ENCODE peak calls at places on chromosomes 16 and 17, in eight cellular contexts. W is GDM1; G is T-cell; I is T-helper 2 cell; K is HEK293T; Z is head of caudate nucleus; P is cardiac fibroblast; U is activated naive CD4-positive, alpha-beta T cell treated with anti-CD3 and anti-CD28 coated beads, Interleukin-2, amount 50 U/mL, for 72 hours. M is an unnamed sample.

GRCh38 chr16:23423496-23424049 is 29.4 kb downstream of the COG7 start:
- DNase-seq in U (no peak), G (no peak), W (no peak), Z (no peak), I (no peak), K (no peak), P (peak), M (no peak)

GRCh38 chr17:31825961-31826691 is 32.9 kb downstream of the COPRS start:
- DNase-seq in Z (no peak), K (no peak), W (no peak), U (no peak), I (no peak), G (no peak), P (peak), M (no peak)

GRCh38 chr16:66402591-66403230 is 24.4 kb upstream of the BEAN1 start:
- DNase-seq in P (no peak), W (no peak), G (no peak), K (no peak), Z (no peak), I (no peak), U (no peak), M (peak)

GRCh38 chr17:38915639-38915995 is 9.8 kb upstream of the LASP1NB start:
- DNase-seq in U (no peak), P (no peak), Z (no peak), I (no peak), W (no peak), G (no peak), K (no peak), M (no peak)

GRCh38 chr17:78675836-78676235 is 98.6 kb upstream of the DNAH17 start:
- DNase-seq in P (no peak), U (no peak), Z (no peak), K (no peak), G (no peak), I (no peak), W (no peak), M (no peak)

GRCh38 chr16:52498640-52499039 is 48.3 kb downstream of the TOX3 start:
- DNase-seq in U (no peak), I (no peak), K (no peak), Z (peak), W (no peak), G (no peak), P (no peak), M (no peak)

GRCh38 chr16:56910654-56911539 is 21.0 kb upstream of the HERPUD1 start:
- DNase-seq in G (no peak), I (no peak), U (no peak), W (no peak), P (peak), Z (no peak), K (no peak), M (no peak)

GRCh38 chr17:13323990-13324389 is 277.7 kb downstream of the HS3ST3A1 start:
- DNase-seq in P (peak), U (no peak), I (no peak), K (no peak), Z (no peak), G (no peak), W (no peak), M (no peak)

GRCh38 chr17:27343972-27344607 is 50.2 kb downstream of the WSB1 start:
- DNase-seq in W (peak), U (no peak), G (no peak), Z (no peak), P (peak), K (no peak), I (no peak), M (no peak)

M was measured in mesothelial cell of epicardium.